ENCODE peak calls at places on chromosomes 4 and X, in four cellular contexts. One of them, this sample, is unnamed.

GRCh38 chr4:92232566-92232965 is 71.2 kb upstream of the GRID2 start:
- DNase-seq in substantia nigra: no peak
- DNase-seq in GM23248: peak
- DNase-seq in stimulated activated naive CD8-positive, alpha-beta T cell treated with anti-CD3 and anti-CD28 coated beads, Interleukin-15, Interleukin-2, amounts not matched to agents 100 U/mL and 50 U/mL, for 24 hours: no peak
- DNase-seq in this sample: no peak

GRCh38 chr4:174284181-174284886 is 623 bp downstream of the CEP44 start:
- DNase-seq in stimulated activated naive CD8-positive, alpha-beta T cell treated with anti-CD3 and anti-CD28 coated beads, Interleukin-15, Interleukin-2, amounts not matched to agents 100 U/mL and 50 U/mL, for 24 hours: no peak
- DNase-seq in substantia nigra: no peak
- DNase-seq in GM23248: peak
- DNase-seq in this sample: no peak

GRCh38 chrX:134571831-134572230 is 86.4 kb downstream of the PLAC1 start:
- DNase-seq in GM23248: no peak
- DNase-seq in substantia nigra: no peak
- DNase-seq in stimulated activated naive CD8-positive, alpha-beta T cell treated with anti-CD3 and anti-CD28 coated beads, Interleukin-15, Interleukin-2, amounts not matched to agents 100 U/mL and 50 U/mL, for 24 hours: no peak
- DNase-seq in this sample: no peak

GRCh38 chr4:1839306-1839705 is 16.6 kb downstream of the LETM1 start:
- DNase-seq in stimulated activated naive CD8-positive, alpha-beta T cell treated with anti-CD3 and anti-CD28 coated beads, Interleukin-15, Interleukin-2, amounts not matched to agents 100 U/mL and 50 U/mL, for 24 hours: no peak
- DNase-seq in GM23248: no peak
- DNase-seq in substantia nigra: no peak
- DNase-seq in this sample: no peak

GRCh38 chr4:139171878-139172691 is 4.9 kb downstream of the ELF2 start:
- DNase-seq in stimulated activated naive CD8-positive, alpha-beta T cell treated with anti-CD3 and anti-CD28 coated beads, Interleukin-15, Interleukin-2, amounts not matched to agents 100 U/mL and 50 U/mL, for 24 hours: no peak
- DNase-seq in substantia nigra: no peak
- DNase-seq in GM23248: peak
- DNase-seq in this sample: no peak

GRCh38 chr4:39657465-39657864 is 18.8 kb upstream of the SMIM14 start:
- DNase-seq in stimulated activated naive CD8-positive, alpha-beta T cell treated with anti-CD3 and anti-CD28 coated beads, Interleukin-15, Interleukin-2, amounts not matched to agents 100 U/mL and 50 U/mL, for 24 hours: no peak
- DNase-seq in GM23248: no peak
- DNase-seq in substantia nigra: no peak
- DNase-seq in this sample: peak

GRCh38 chr4:127997534-127998388 is 32.6 kb downstream of the ABHD18 start:
- DNase-seq in substantia nigra: no peak
- DNase-seq in stimulated activated naive CD8-positive, alpha-beta T cell treated with anti-CD3 and anti-CD28 coated beads, Interleukin-15, Interleukin-2, amounts not matched to agents 100 U/mL and 50 U/mL, for 24 hours: peak
- DNase-seq in GM23248: peak
- DNase-seq in this sample: peak

GRCh38 chrX:47628980-47629379 is 750 bp downstream of the CFP start:
- DNase-seq in stimulated activated naive CD8-positive, alpha-beta T cell treated with anti-CD3 and anti-CD28 coated beads, Interleukin-15, Interleukin-2, amounts not matched to agents 100 U/mL and 50 U/mL, for 24 hours: peak
- DNase-seq in substantia nigra: no peak
- DNase-seq in GM23248: no peak
- DNase-seq in this sample: no peak

GRCh38 chr4:55080174-55080865 is 45.1 kb downstream of the KDR start:
- DNase-seq in GM23248: peak
- DNase-seq in substantia nigra: no peak
- DNase-seq in stimulated activated naive CD8-positive, alpha-beta T cell treated with anti-CD3 and anti-CD28 coated beads, Interleukin-15, Interleukin-2, amounts not matched to agents 100 U/mL and 50 U/mL, for 24 hours: no peak
- DNase-seq in this sample: no peak

GRCh38 chrX:115689931-115690330 is 129.0 kb downstream of the PLS3 start:
- DNase-seq in substantia nigra: no peak
- DNase-seq in GM23248: peak
- DNase-seq in stimulated activated naive CD8-positive, alpha-beta T cell treated with anti-CD3 and anti-CD28 coated beads, Interleukin-15, Interleukin-2, amounts not matched to agents 100 U/mL and 50 U/mL, for 24 hours: no peak
- DNase-seq in this sample: no peak

GRCh38 chrX:146854281-146854680 is 39.7 kb upstream of the CXorf51A start:
- DNase-seq in substantia nigra: no peak
- DNase-seq in stimulated activated naive CD8-positive, alpha-beta T cell treated with anti-CD3 and anti-CD28 coated beads, Interleukin-15, Interleukin-2, amounts not matched to agents 100 U/mL and 50 U/mL, for 24 hours: no peak
- DNase-seq in GM23248: no peak
- DNase-seq in this sample: no peak

GRCh38 chr4:52096048-52096447 is 44.9 kb downstream of the SPATA18 start:
- DNase-seq in stimulated activated naive CD8-positive, alpha-beta T cell treated with anti-CD3 and anti-CD28 coated beads, Interleukin-15, Interleukin-2, amounts not matched to agents 100 U/mL and 50 U/mL, for 24 hours: no peak
- DNase-seq in substantia nigra: no peak
- DNase-seq in GM23248: peak
- DNase-seq in this sample: no peak

GRCh38 chr4:79756496-79756895 is 316.5 kb downstream of the ANTXR2 start:
- DNase-seq in GM23248: no peak
- DNase-seq in substantia nigra: no peak
- DNase-seq in stimulated activated naive CD8-positive, alpha-beta T cell treated with anti-CD3 and anti-CD28 coated beads, Interleukin-15, Interleukin-2, amounts not matched to agents 100 U/mL and 50 U/mL, for 24 hours: no peak
- DNase-seq in this sample: no peak

GRCh38 chr4:148800943-148801342 is 358.7 kb upstream of the NR3C2 start:
- DNase-seq in stimulated activated naive CD8-positive, alpha-beta T cell treated with anti-CD3 and anti-CD28 coated beads, Interleukin-15, Interleukin-2, amounts not matched to agents 100 U/mL and 50 U/mL, for 24 hours: no peak
- DNase-seq in GM23248: no peak
- DNase-seq in substantia nigra: no peak
- DNase-seq in this sample: no peak

GRCh38 chr4:184310881-184311709 is 93.4 kb upstream of the ENPP6 start:
- DNase-seq in GM23248: no peak
- DNase-seq in substantia nigra: peak
- DNase-seq in stimulated activated naive CD8-positive, alpha-beta T cell treated with anti-CD3 and anti-CD28 coated beads, Interleukin-15, Interleukin-2, amounts not matched to agents 100 U/mL and 50 U/mL, for 24 hours: no peak
- DNase-seq in this sample: no peak

GRCh38 chr4:51862199-51862598 is 19.2 kb downstream of the DCUN1D4 start:
- DNase-seq in GM23248: no peak
- DNase-seq in stimulated activated naive CD8-positive, alpha-beta T cell treated with anti-CD3 and anti-CD28 coated beads, Interleukin-15, Interleukin-2, amounts not matched to agents 100 U/mL and 50 U/mL, for 24 hours: no peak
- DNase-seq in substantia nigra: no peak
- DNase-seq in this sample: no peak

GRCh38 chrX:45751156-45751555 is 550.5 kb upstream of the DIPK2B start:
- DNase-seq in substantia nigra: no peak
- DNase-seq in GM23248: no peak
- DNase-seq in stimulated activated naive CD8-positive, alpha-beta T cell treated with anti-CD3 and anti-CD28 coated beads, Interleukin-15, Interleukin-2, amounts not matched to agents 100 U/mL and 50 U/mL, for 24 hours: no peak
- DNase-seq in this sample: no peak

GRCh38 chr4:80566203-80566872 is 230.8 kb downstream of the CFAP299 start:
- DNase-seq in GM23248: peak
- DNase-seq in stimulated activated naive CD8-positive, alpha-beta T cell treated with anti-CD3 and anti-CD28 coated beads, Interleukin-15, Interleukin-2, amounts not matched to agents 100 U/mL and 50 U/mL, for 24 hours: no peak
- DNase-seq in substantia nigra: no peak
- DNase-seq in this sample: no peak

GRCh38 chr4:102008711-102009110 is 218.2 kb downstream of the BANK1 start:
- DNase-seq in substantia nigra: no peak
- DNase-seq in GM23248: no peak
- DNase-seq in stimulated activated naive CD8-positive, alpha-beta T cell treated with anti-CD3 and anti-CD28 coated beads, Interleukin-15, Interleukin-2, amounts not matched to agents 100 U/mL and 50 U/mL, for 24 hours: no peak
- DNase-seq in this sample: no peak

GRCh38 chrX:70262952-70263567 is 3.1 kb upstream of the P2RY4 start:
- DNase-seq in GM23248: peak
- DNase-seq in stimulated activated naive CD8-positive, alpha-beta T cell treated with anti-CD3 and anti-CD28 coated beads, Interleukin-15, Interleukin-2, amounts not matched to agents 100 U/mL and 50 U/mL, for 24 hours: peak
- DNase-seq in substantia nigra: no peak
- DNase-seq in this sample: peak

GRCh38 chr4:25144870-25145481 is 15.3 kb downstream of the SEPSECS start:
- DNase-seq in GM23248: peak
- DNase-seq in substantia nigra: no peak
- DNase-seq in stimulated activated naive CD8-positive, alpha-beta T cell treated with anti-CD3 and anti-CD28 coated beads, Interleukin-15, Interleukin-2, amounts not matched to agents 100 U/mL and 50 U/mL, for 24 hours: no peak
- DNase-seq in this sample: peak

GRCh38 chrX:147803948-147804347 is 107.8 kb upstream of the FMR1 start:
- DNase-seq in stimulated activated naive CD8-positive, alpha-beta T cell treated with anti-CD3 and anti-CD28 coated beads, Interleukin-15, Interleukin-2, amounts not matched to agents 100 U/mL and 50 U/mL, for 24 hours: no peak
- DNase-seq in GM23248: peak
- DNase-seq in substantia nigra: no peak
- DNase-seq in this sample: no peak

GRCh38 chr4:94304365-94304971 is 38.2 kb downstream of the HPGDS start:
- DNase-seq in substantia nigra: no peak
- DNase-seq in GM23248: peak
- DNase-seq in stimulated activated naive CD8-positive, alpha-beta T cell treated with anti-CD3 and anti-CD28 coated beads, Interleukin-15, Interleukin-2, amounts not matched to agents 100 U/mL and 50 U/mL, for 24 hours: peak
- DNase-seq in this sample: peak

GRCh38 chr4:163565228-163566040 is 70.9 kb downstream of the TMA16 start:
- DNase-seq in stimulated activated naive CD8-positive, alpha-beta T cell treated with anti-CD3 and anti-CD28 coated beads, Interleukin-15, Interleukin-2, amounts not matched to agents 100 U/mL and 50 U/mL, for 24 hours: no peak
- DNase-seq in substantia nigra: no peak
- DNase-seq in GM23248: no peak
- DNase-seq in this sample: no peak

GRCh38 chr4:94827481-94828110 is 69.8 kb downstream of the BMPR1B start:
- DNase-seq in stimulated activated naive CD8-positive, alpha-beta T cell treated with anti-CD3 and anti-CD28 coated beads, Interleukin-15, Interleukin-2, amounts not matched to agents 100 U/mL and 50 U/mL, for 24 hours: no peak
- DNase-seq in GM23248: peak
- DNase-seq in substantia nigra: no peak
- DNase-seq in this sample: no peak

GRCh38 chr4:183241322-183241640 is 78.8 kb downstream of the CLDN22 start:
- DNase-seq in substantia nigra: no peak
- DNase-seq in GM23248: peak
- DNase-seq in stimulated activated naive CD8-positive, alpha-beta T cell treated with anti-CD3 and anti-CD28 coated beads, Interleukin-15, Interleukin-2, amounts not matched to agents 100 U/mL and 50 U/mL, for 24 hours: no peak
- DNase-seq in this sample: no peak

This sample was measured in germinal center.